ENCODE peak calls at places on chromosomes 12 and 14, in five cellular contexts. L is H1, D is endodermal cell, B is heart right ventricle, G is tibial nerve. J is an unnamed sample. For H3K4me1, the result is how much of the 10 kb centered on the place peaks cover.

GRCh38 chr14:103104654-103105511 is 10.4 kb downstream of the EXOC3L4 start:
- DNase-seq in B (peak), D (peak), G (peak), L (no peak), J (no peak)

GRCh38 chr14:32559595-32559994 is 230.5 kb downstream of the AKAP6 start:
- DNase-seq in G (no peak), D (no peak), B (no peak), L (no peak), J (no peak)

GRCh38 chr14:95228240-95228639 is 70.9 kb upstream of the DICER1 start:
- DNase-seq in B (no peak), D (no peak), L (no peak), G (no peak), J (no peak)

GRCh38 chr14:64682173-64682710 is 22.0 kb upstream of the PLEKHG3 start:
- DNase-seq in G (peak), D (peak), L (no peak), B (peak), J (peak)

GRCh38 chr12:78611504-78611903 is 253.1 kb upstream of the SYT1 start:
- DNase-seq in B (no peak), L (no peak), G (no peak), D (no peak), J (no peak)

GRCh38 chr14:104863923-104864266 is 1.2 kb upstream of the CEP170B start:
- DNase-seq in D (no peak), B (no peak), L (no peak), G (no peak), J (no peak)

GRCh38 chr14:101217972-101218371 is 314.4 kb upstream of the RTL1 start:
- DNase-seq in D (no peak), L (no peak), G (no peak), B (no peak), J (no peak)

GRCh38 chr12:52531563-52532300 is 11.5 kb upstream of the KRT5 start:
- DNase-seq in L (no peak), D (no peak), B (no peak), G (no peak), J (no peak)

GRCh38 chr12:26704684-26705475 is 128.1 kb downstream of the ITPR2 start:
- DNase-seq in G (no peak), L (no peak), D (no peak), B (no peak), J (no peak)

GRCh38 chr12:107544947-107545346 is 140.7 kb upstream of the PWP1 start:
- DNase-seq in L (no peak), G (no peak), D (peak), B (no peak), J (no peak)

GRCh38 chr12:117119592-117120198 is 20.5 kb upstream of the TESC start:
- DNase-seq in D (peak), B (no peak), L (no peak), G (no peak), J (peak)

GRCh38 chr14:80679273-80679672 is 262.3 kb downstream of the CEP128 start:
- DNase-seq in D (no peak), B (no peak), G (no peak), L (no peak), J (no peak)
- H3K4me1 ChIP-seq in D (under half), B (under half), G (under half), L (under half), J (under half)

GRCh38 chr14:75138492-75138891 is 11.6 kb upstream of the NEK9 start:
- DNase-seq in L (no peak), B (no peak), G (no peak), D (no peak), J (no peak)
- H3K27ac ChIP-seq in L (no peak), B (no peak), G (peak), D (no peak), J (peak)

GRCh38 chr14:56390859-56391258 is 188.7 kb upstream of the TMEM260 start:
- DNase-seq in D (peak), G (no peak), B (no peak), L (no peak), J (no peak)
- TF ChIP-seq CTCF in D (peak), G (no peak), B (no peak), L (no peak), J (no peak)

DNA sequence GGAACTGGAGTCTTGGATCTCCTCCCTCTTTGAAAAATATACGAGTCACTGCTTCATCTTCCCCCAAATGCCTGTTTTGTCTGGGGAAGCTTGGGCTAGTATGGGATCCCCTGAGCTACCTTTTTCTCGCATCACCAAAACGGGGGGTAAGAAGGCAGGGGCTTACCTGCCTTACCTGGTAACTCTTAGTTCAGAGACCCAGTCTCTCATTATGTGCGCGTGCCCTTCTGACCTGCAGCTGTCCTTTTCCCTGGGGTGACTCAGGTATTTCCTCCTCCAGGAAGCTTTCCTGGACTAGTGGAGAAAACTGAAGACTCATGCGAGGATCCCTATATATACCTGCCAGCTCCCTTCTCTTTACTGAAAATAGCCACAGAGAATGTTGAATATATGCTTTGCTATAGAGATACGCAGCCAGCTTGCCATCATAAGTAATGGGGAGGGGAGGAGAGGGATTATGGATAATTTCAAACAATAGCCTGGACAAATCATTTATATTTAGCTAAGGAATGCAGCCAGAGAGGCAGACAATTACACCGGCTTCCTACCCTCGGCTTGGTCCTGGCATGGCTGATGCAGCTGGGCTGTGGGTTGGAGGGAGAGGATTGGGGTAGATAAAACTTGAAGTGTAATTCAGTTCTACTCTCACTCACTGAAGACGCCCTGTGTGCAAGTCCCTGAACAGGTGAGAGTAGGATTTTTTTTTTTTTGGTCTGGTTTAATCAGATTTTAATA is 1.1 kb downstream of the TSPAN9 start:
- DNase-seq in B (no peak), L (no peak), G (no peak), D (peak), J (no peak)
- H3K4me1 ChIP-seq in B (half or more), L (under half), G (under half), D (under half), J (under half)

GRCh38 chr14:28666961-28667360 is 99.6 kb upstream of the FOXG1 start:
- DNase-seq in G (no peak), L (no peak), D (no peak), B (no peak), J (no peak)
- H3K27ac ChIP-seq in G (no peak), L (no peak), D (no peak), B (no peak), J (no peak)

J was measured in gastrocnemius medialis.